ENCODE peak calls at places on chromosome 18, in five cellular contexts. A is AG04450, T is HFF-Myc, I is A549, S is GM23338. P is an unnamed sample.

GRCh38 chr18:65922103-65922502 is 171.3 kb downstream of the CDH7 start:
- DNase-seq in A (no peak), T (no peak), I (no peak), S (no peak), P (no peak)

GRCh38 chr18:70578480-70578879 is 289.6 kb downstream of the SOCS6 start:
- DNase-seq in A (no peak), T (no peak), I (peak), S (no peak), P (no peak)

GRCh38 chr18:54702687-54703086 is 111.6 kb downstream of the DYNAP start:
- DNase-seq in A (no peak), T (no peak), I (no peak), S (no peak), P (no peak)

GRCh38 chr18:79387615-79388014 is 8.1 kb upstream of the NFATC1 start:
- DNase-seq in A (no peak), T (no peak), I (no peak), S (no peak), P (no peak)

GRCh38 chr18:78739843-78740677 is 239.6 kb upstream of the SALL3 start:
- DNase-seq in A (no peak), T (no peak), I (no peak), S (no peak), P (no peak)

GRCh38 chr18:21262979-21263378 is 20.9 kb downstream of the GREB1L start:
- DNase-seq in A (no peak), T (no peak), I (no peak), S (peak), P (no peak)

GRCh38 chr18:61637319-61637718 is 255.5 kb downstream of the RNF152 start:
- DNase-seq in A (no peak), T (no peak), I (no peak), S (peak), P (no peak)

GRCh38 chr18:50678651-50679415 is 118.9 kb downstream of the MAPK4 start:
- DNase-seq in A (no peak), T (no peak), I (no peak), S (no peak), P (no peak)

GRCh38 chr18:63303562-63303961 is 16.0 kb downstream of the BCL2 start:
- DNase-seq in A (no peak), T (no peak), I (no peak), S (no peak), P (no peak)

GRCh38 chr18:71047882-71048281 is 759.0 kb downstream of the SOCS6 start:
- DNase-seq in A (no peak), T (no peak), I (no peak), S (no peak), P (no peak)

GRCh38 chr18:29174891-29175290 is 998.0 kb upstream of the CDH2 start:
- DNase-seq in A (no peak), T (no peak), I (no peak), S (no peak), P (no peak)

GRCh38 chr18:44051088-44051487 is 629.6 kb upstream of the SETBP1 start:
- DNase-seq in A (no peak), T (no peak), I (no peak), S (peak), P (no peak)

GRCh38 chr18:23283933-23284430 is 148.7 kb downstream of the CABLES1 start:
- DNase-seq in A (no peak), T (no peak), I (peak), S (peak), P (no peak)

GRCh38 chr18:37578886-37579513 is 13.4 kb upstream of the CELF4 start:
- DNase-seq in A (no peak), T (peak), I (peak), S (peak), P (no peak)

GRCh38 chr18:28834889-28835288 is 658.0 kb upstream of the CDH2 start:
- DNase-seq in A (no peak), T (peak), I (peak), S (no peak), P (no peak)

GRCh38 chr18:2325308-2325849 is 245.9 kb downstream of the METTL4 start:
- DNase-seq in A (no peak), T (no peak), I (no peak), S (no peak), P (no peak)

GRCh38 chr18:56185126-56185525 is 453.3 kb downstream of the TXNL1 start:
- DNase-seq in A (no peak), T (no peak), I (no peak), S (no peak), P (no peak)

GRCh38 chr18:13589316-13589715 is 137.0 kb downstream of the FAM210A start:
- DNase-seq in A (no peak), T (no peak), I (no peak), S (no peak), P (no peak)

GRCh38 chr18:45802814-45803492 is 22.5 kb upstream of the SIGLEC15 start:
- DNase-seq in A (peak), T (peak), I (peak), S (no peak), P (no peak)

GRCh38 chr18:6315556-6316331 is 99.0 kb downstream of the L3MBTL4 start:
- DNase-seq in A (no peak), T (no peak), I (peak), S (no peak), P (no peak)

GRCh38 chr18:79560042-79560860 is 119.4 kb upstream of the CTDP1 start:
- DNase-seq in A (no peak), T (no peak), I (no peak), S (no peak), P (no peak)

GRCh38 chr18:71849407-71849806 is 694.7 kb downstream of the CBLN2 start:
- DNase-seq in A (no peak), T (no peak), I (peak), S (peak), P (no peak)

GRCh38 chr18:22846088-22846683 is 86.9 kb upstream of the RBBP8 start:
- DNase-seq in A (no peak), T (no peak), I (peak), S (peak), P (no peak)

GRCh38 chr18:62781262-62781661 is 65.9 kb downstream of the PHLPP1 start:
- DNase-seq in A (no peak), T (no peak), I (no peak), S (no peak), P (no peak)

GRCh38 chr18:610214-610928 is 13.6 kb downstream of the CLUL1 start:
- DNase-seq in A (no peak), T (no peak), I (no peak), S (no peak), P (no peak)

GRCh38 chr18:8450013-8450412 is 159.2 kb upstream of the RAB12 start:
- DNase-seq in A (no peak), T (peak), I (peak), S (peak), P (no peak)

GRCh38 chr18:37520508-37520907 is 45.1 kb downstream of the CELF4 start:
- DNase-seq in A (no peak), T (no peak), I (no peak), S (no peak), P (no peak)

GRCh38 chr18:48304906-48305693 is 104.1 kb downstream of the ZBTB7C start:
- DNase-seq in A (no peak), T (no peak), I (no peak), S (no peak), P (no peak)
- TF ChIP-seq CTCF in A (no peak), T (no peak), I (no peak), S (no peak), P (no peak)

GRCh38 chr18:77133920-77134496 is 1.4 kb upstream of the MBP start:
- DNase-seq in A (no peak), T (no peak), I (no peak), S (no peak), P (no peak)
- TF ChIP-seq CTCF in A (no peak), T (no peak), I (no peak), S (no peak), P (no peak)

GRCh38 chr18:11591957-11592356 is 17.4 kb upstream of the SLC35G4 start:
- DNase-seq in A (no peak), T (no peak), I (no peak), S (peak), P (no peak)
- TF ChIP-seq CTCF in A (no peak), T (peak), I (no peak), S (peak), P (no peak)

DNA sequence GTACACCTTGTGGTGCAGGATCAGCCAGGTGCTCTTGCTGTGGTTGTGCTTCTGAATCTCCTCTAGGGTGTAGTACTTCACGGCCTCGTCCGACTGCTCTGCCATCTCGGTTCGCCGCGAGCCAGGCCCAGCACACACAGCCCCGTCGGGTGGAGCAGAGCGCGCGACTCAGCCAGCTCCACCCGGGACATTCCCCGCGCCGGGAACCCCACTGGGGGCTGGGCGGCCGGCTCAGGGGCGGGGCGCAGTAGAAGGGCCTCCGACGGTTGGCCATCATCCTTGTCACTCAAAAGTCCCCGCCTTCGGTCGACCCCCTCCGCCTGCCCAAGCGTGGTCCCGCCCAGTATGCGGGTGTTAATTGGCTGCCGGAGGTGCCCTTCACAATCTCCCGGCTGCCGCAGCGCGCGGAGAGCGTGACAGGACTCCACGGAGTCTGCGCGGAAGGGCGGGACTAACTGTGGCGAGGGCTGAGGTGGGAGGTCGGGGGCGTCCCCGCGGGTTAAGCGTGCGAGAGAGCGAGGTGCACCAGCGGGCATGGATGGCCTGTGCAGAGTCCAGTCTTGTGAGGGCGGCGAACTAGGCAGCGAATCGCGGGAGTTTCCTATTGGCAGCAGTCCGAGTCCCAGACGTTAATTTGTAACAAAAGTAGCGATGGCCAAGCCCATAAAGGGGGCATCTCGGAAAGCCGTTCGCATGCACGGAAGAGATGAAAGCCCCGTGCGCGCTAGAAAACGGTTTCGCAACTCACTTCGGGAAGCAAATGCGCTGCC is at the start of gene CYB5A:
- DNase-seq in A (peak), T (peak), I (peak), S (peak), P (peak)
- TF ChIP-seq CTCF in A (peak), T (no peak), I (no peak), S (no peak), P (peak)

GRCh38 chr18:26462304-26462703 is 86.0 kb downstream of the KCTD1 start:
- DNase-seq in A (no peak), T (no peak), I (no peak), S (no peak), P (no peak)

GRCh38 chr18:26461405-26461804 is 86.9 kb downstream of the KCTD1 start:
- DNase-seq in A (no peak), T (no peak), I (no peak), S (no peak), P (no peak)

GRCh38 chr18:26459340-26459739 is 89.0 kb downstream of the KCTD1 start:
- DNase-seq in A (no peak), T (no peak), I (no peak), S (no peak), P (no peak)

GRCh38 chr18:26459884-26460283 is 88.5 kb downstream of the KCTD1 start:
- DNase-seq in A (no peak), T (no peak), I (no peak), S (no peak), P (no peak)

DNA sequence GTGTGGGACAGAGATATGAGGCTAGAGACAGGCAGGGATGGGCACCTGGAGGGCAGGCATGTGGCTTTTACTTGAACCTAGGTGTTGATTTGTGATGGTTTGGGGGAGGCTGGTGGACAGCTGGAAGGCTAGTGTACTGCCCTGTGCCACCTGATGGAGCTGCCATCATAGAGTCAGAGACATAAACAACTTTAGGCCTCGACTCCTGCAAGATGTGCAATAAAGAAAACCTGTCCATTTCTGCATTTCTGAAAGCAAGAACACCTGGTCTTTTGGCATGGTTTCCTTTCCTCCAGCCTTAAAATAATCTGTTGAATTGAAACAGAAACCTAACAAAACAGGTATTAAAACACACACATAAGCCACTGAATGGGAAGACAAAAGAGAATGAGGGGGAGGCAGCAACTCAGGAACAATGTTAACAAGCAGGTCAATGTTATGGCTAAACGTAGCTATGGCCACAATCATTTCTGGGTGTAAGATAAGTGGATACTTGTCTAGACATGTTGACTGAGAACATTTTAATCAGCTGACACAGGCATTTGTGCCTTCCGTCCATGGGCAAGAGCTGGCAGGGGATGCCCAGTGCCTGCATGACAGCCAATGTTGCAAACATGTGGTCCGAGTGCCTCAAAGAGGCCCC is 87.8 kb downstream of the KCTD1 start:
- DNase-seq in A (no peak), T (no peak), I (peak), S (no peak), P (no peak)
- TF ChIP-seq CTCF in A (no peak), T (no peak), I (no peak), S (no peak), P (no peak)

P was measured in CD4-positive, alpha-beta T cell.